ENCODE peak calls at places on chromosomes 12 and 14, in ten cellular contexts. A is CD8-positive, alpha-beta T cell; Q is AG10803; P is AG09309; R is astrocyte of the spinal cord; S is ovary; G is cardiac fibroblast; L is PC-3; F is pancreas; M is prostate gland. V is an unnamed sample.

GRCh38 chr14:85063747-85064146 is 466.2 kb upstream of the FLRT2 start:
- DNase-seq in A (no peak), Q (no peak), P (no peak), R (no peak), S (no peak), G (no peak), L (no peak), F (no peak), M (no peak), V (no peak)

GRCh38 chr12:93518725-93519124 is 51.4 kb downstream of the MRPL42 start:
- DNase-seq in A (no peak), Q (peak), P (peak), R (peak), S (no peak), G (peak), L (peak), F (no peak), M (no peak), V (no peak)

GRCh38 chr12:2451497-2451896 is 343.3 kb upstream of the FKBP4 start:
- DNase-seq in A (no peak), Q (no peak), P (no peak), R (no peak), S (no peak), G (no peak), L (no peak), F (no peak), M (no peak), V (no peak)

GRCh38 chr12:120653611-120654010 is 13.2 kb downstream of the CABP1 start:
- DNase-seq in A (no peak), Q (no peak), P (no peak), R (no peak), S (no peak), G (no peak), L (no peak), F (no peak), M (no peak), V (no peak)

GRCh38 chr12:129844662-129845061 is 59.2 kb downstream of the TMEM132D start:
- DNase-seq in A (no peak), Q (no peak), P (no peak), R (peak), S (no peak), G (no peak), L (no peak), F (no peak), M (no peak), V (peak)

GRCh38 chr12:99476956-99477355 is 170.6 kb upstream of the GARIN6 start:
- DNase-seq in A (no peak), Q (no peak), P (no peak), R (no peak), S (no peak), G (no peak), L (no peak), F (no peak), M (no peak), V (no peak)

GRCh38 chr12:108634225-108634795 is 616 bp upstream of the SELPLG start:
- DNase-seq in A (peak), Q (no peak), P (no peak), R (no peak), S (no peak), G (no peak), L (peak), F (peak), M (no peak), V (no peak)

GRCh38 chr12:127381681-127382080 is 885.3 kb upstream of the TMEM132C start:
- DNase-seq in A (no peak), Q (peak), P (no peak), R (peak), S (no peak), G (peak), L (peak), F (no peak), M (no peak), V (no peak)

GRCh38 chr12:6788972-6789905 is at the start of gene CD4:
- DNase-seq in A (no peak), Q (no peak), P (no peak), R (no peak), S (no peak), G (no peak), L (no peak), F (no peak), M (no peak), V (no peak)

GRCh38 chr14:24695265-24696241 is 61.6 kb upstream of the GZMB start:
- DNase-seq in A (no peak), Q (no peak), P (no peak), R (no peak), S (no peak), G (no peak), L (no peak), F (no peak), M (no peak), V (no peak)

GRCh38 chr12:111997300-111997699 is 15.7 kb downstream of the TMEM116 start:
- DNase-seq in A (no peak), Q (no peak), P (no peak), R (no peak), S (no peak), G (no peak), L (no peak), F (no peak), M (no peak), V (no peak)

GRCh38 chr12:130787041-130787440 is 52.0 kb downstream of the STX2 start:
- DNase-seq in A (no peak), Q (no peak), P (no peak), R (no peak), S (no peak), G (no peak), L (no peak), F (no peak), M (no peak), V (no peak)

GRCh38 chr14:36313898-36314297 is 6.5 kb downstream of the MBIP start:
- DNase-seq in A (no peak), Q (no peak), P (no peak), R (no peak), S (no peak), G (no peak), L (peak), F (no peak), M (no peak), V (no peak)

GRCh38 chr12:44159870-44160269 is 324.0 kb downstream of the TMEM117 start:
- DNase-seq in A (no peak), Q (no peak), P (no peak), R (no peak), S (no peak), G (no peak), L (no peak), F (no peak), M (no peak), V (no peak)

GRCh38 chr12:96421014-96421413 is 20.8 kb upstream of the CDK17 start:
- DNase-seq in A (no peak), Q (no peak), P (no peak), R (no peak), S (no peak), G (no peak), L (no peak), F (no peak), M (no peak), V (no peak)

GRCh38 chr14:98177551-98177950 is 1094.4 kb downstream of the BCL11B start:
- DNase-seq in A (no peak), Q (no peak), P (no peak), R (no peak), S (no peak), G (no peak), L (no peak), F (no peak), M (no peak), V (no peak)

GRCh38 chr14:21496453-21496852 is 14.7 kb downstream of the METTL3 start:
- DNase-seq in A (no peak), Q (peak), P (no peak), R (no peak), S (no peak), G (peak), L (no peak), F (no peak), M (no peak), V (no peak)

GRCh38 chr14:104795781-104796681 is 483 bp upstream of the AKT1 start:
- DNase-seq in A (peak), Q (peak), P (no peak), R (no peak), S (peak), G (peak), L (peak), F (peak), M (no peak), V (no peak)

GRCh38 chr14:85333313-85333712 is 196.6 kb upstream of the FLRT2 start:
- DNase-seq in A (no peak), Q (peak), P (no peak), R (peak), S (no peak), G (peak), L (peak), F (no peak), M (no peak), V (no peak)

GRCh38 chr14:99271288-99271941 is 582 bp downstream of the BCL11B start:
- DNase-seq in A (no peak), Q (no peak), P (no peak), R (no peak), S (no peak), G (no peak), L (no peak), F (no peak), M (no peak), V (no peak)
- H3K4me3 ChIP-seq in A (peak), Q (peak), P (peak), R (peak), S (peak), G (peak), L (peak), F (peak), M (peak), V (peak)

GRCh38 chr12:3469711-3470110 is 21.3 kb upstream of the PRMT8 start:
- DNase-seq in A (no peak), Q (no peak), P (no peak), R (no peak), S (no peak), G (no peak), L (no peak), F (no peak), M (no peak), V (no peak)

GRCh38 chr12:3464561-3464960 is 26.4 kb upstream of the PRMT8 start:
- DNase-seq in A (no peak), Q (no peak), P (no peak), R (no peak), S (no peak), G (no peak), L (peak), F (no peak), M (no peak), V (no peak)

GRCh38 chr12:3468329-3468728 is 22.7 kb upstream of the PRMT8 start:
- DNase-seq in A (no peak), Q (no peak), P (no peak), R (no peak), S (no peak), G (no peak), L (no peak), F (no peak), M (no peak), V (no peak)

GRCh38 chr12:3461391-3461790 is 29.6 kb upstream of the PRMT8 start:
- DNase-seq in A (no peak), Q (no peak), P (no peak), R (peak), S (no peak), G (no peak), L (no peak), F (no peak), M (no peak), V (no peak)

DNA sequence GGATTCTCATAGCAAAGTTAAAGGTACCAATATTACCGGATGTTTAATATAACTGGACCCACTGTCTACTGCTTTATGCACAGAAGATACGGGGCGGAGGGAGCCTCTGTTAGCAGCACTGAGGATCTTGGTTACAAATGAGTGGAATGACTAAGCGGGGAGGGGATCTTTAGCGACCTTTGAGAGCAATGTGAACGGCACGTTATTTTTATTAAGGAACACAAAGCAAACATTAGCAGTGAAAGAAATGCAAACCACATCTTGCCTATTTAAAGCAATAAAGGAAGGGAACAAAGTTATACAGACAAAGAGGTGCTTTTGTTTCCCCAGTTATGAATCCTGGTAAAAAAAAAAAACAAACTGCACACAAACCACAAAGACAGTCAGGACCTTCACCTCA is 27.1 kb upstream of the PRMT8 start:
- DNase-seq in A (no peak), Q (no peak), P (no peak), R (peak), S (no peak), G (no peak), L (peak), F (no peak), M (no peak), V (no peak)
- TF ChIP-seq CTCF in A (no peak), Q (no peak), P (no peak), R (no peak), S (no peak), G (no peak), L (no peak), F (no peak), M (no peak), V (no peak)

GRCh38 chr14:76947078-76947837 is 81.2 kb downstream of the IRF2BPL start:
- DNase-seq in A (peak), Q (peak), P (peak), R (peak), S (peak), G (peak), L (peak), F (peak), M (peak), V (peak)
- H3K4me3 ChIP-seq in A (no peak), Q (no peak), P (no peak), R (no peak), S (no peak), G (no peak), L (no peak), F (no peak), M (no peak), V (no peak)

GRCh38 chr14:93734086-93734822 is 54.0 kb downstream of the PRIMA1 start:
- DNase-seq in A (no peak), Q (no peak), P (no peak), R (no peak), S (no peak), G (no peak), L (no peak), F (no peak), M (no peak), V (no peak)

GRCh38 chr14:93737574-93737973 is 50.7 kb downstream of the PRIMA1 start:
- DNase-seq in A (no peak), Q (no peak), P (no peak), R (no peak), S (no peak), G (no peak), L (no peak), F (no peak), M (no peak), V (no peak)

GRCh38 chr14:93733646-93734045 is 54.6 kb downstream of the PRIMA1 start:
- DNase-seq in A (no peak), Q (no peak), P (no peak), R (no peak), S (no peak), G (no peak), L (no peak), F (no peak), M (no peak), V (no peak)

GRCh38 chr14:93734961-93735360 is 53.3 kb downstream of the PRIMA1 start:
- DNase-seq in A (no peak), Q (no peak), P (no peak), R (no peak), S (no peak), G (no peak), L (no peak), F (no peak), M (no peak), V (no peak)

GRCh38 chr14:93736378-93737014 is 51.8 kb downstream of the PRIMA1 start:
- DNase-seq in A (no peak), Q (no peak), P (no peak), R (no peak), S (no peak), G (no peak), L (peak), F (no peak), M (no peak), V (no peak)
- TF ChIP-seq CTCF in A (no peak), Q (peak), P (peak), R (no peak), S (no peak), G (no peak), L (peak), F (no peak), M (no peak), V (peak)

DNA sequence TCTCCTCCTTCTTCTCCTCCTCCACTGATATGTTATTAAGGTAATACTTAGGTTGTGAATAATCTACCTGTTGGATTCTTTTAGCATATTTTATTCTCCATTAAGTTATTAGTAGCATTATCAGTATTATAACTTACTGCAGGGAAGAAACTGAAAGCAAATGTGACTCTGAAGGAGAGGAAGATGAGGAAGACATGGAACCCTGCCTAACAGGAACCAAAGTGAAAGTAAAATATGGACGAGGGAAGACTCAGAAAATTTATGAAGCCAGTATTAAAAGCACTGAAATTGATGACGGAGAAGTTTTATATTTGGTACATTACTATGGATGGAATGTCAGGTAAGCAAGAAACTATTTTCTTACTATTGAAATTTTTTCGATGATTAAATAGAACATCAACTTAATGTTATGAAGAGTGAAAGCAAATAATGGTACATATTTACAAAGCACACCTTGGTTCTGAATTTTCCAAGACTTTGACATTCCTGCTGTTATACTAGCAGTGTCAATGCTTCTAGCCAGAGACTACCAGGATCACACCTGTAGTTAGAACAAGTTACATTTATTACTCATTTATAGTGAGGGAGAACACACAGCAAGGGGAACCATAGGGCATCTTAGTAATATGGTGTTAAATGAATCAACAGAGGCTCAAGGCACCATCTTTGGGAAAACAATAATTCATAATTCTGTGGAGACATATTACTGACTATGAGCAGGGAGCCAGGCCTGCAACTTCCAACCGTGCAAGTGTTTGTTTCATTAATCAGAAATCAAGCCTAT is 42.0 kb upstream of the TOMM20L start:
- DNase-seq in A (no peak), Q (peak), P (no peak), R (no peak), S (no peak), G (no peak), L (no peak), F (no peak), M (no peak), V (no peak)
- H3K4me3 ChIP-seq in A (no peak), Q (peak), P (no peak), R (no peak), S (peak), G (no peak), L (peak), F (no peak), M (peak), V (no peak)

GRCh38 chr12:113364698-113365097 is 6.3 kb downstream of the PLBD2 start:
- DNase-seq in A (no peak), Q (no peak), P (no peak), R (no peak), S (no peak), G (no peak), L (no peak), F (no peak), M (no peak), V (no peak)

GRCh38 chr12:113361574-113362370 is 3.4 kb downstream of the PLBD2 start:
- DNase-seq in A (no peak), Q (peak), P (peak), R (no peak), S (peak), G (no peak), L (no peak), F (no peak), M (no peak), V (no peak)

GRCh38 chr12:113358381-113359132 is at the start of gene PLBD2:
- DNase-seq in A (peak), Q (peak), P (peak), R (peak), S (peak), G (peak), L (peak), F (peak), M (peak), V (peak)

GRCh38 chr12:113359133-113359938 is 949 bp downstream of the PLBD2 start:
- DNase-seq in A (no peak), Q (peak), P (no peak), R (no peak), S (peak), G (peak), L (peak), F (no peak), M (peak), V (no peak)

DNA sequence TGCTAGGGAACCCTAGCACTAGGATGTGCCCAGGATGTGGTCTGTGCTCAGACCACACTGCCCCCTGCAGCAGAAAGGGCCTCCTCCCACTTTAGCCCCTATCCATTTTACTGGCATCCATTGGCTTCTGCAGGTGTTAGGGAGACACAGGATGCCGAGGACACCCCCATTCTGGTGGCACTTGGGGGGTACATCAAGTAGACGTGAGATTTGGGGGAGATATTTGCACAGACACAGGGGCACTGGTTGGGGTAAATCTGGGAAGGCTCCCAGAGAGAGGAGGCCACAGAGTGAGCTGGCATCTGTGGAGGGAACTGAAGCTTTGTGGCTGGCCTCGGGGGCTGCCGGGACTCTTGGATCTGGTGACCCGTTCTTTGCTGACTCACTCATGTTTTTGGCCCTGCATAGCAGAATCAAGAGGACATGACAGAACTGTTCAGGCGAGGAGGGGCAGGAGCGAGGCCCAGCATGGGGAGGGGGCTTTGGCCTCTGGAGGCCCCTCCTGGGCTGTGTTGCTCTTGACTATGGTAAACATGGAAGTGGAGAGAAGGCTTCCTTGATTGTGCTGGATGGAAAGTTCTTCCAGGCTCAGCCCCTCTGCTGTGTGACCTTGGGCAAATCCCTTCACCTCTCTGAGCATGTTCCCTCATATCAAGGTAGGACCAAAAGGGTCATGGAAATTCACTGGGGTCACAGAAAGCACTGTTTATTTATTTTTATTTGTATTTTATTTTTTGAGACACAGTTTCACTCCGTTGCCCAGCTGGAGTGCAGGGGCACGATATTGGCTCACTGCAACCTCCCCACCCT is 1.8 kb downstream of the PLBD2 start:
- DNase-seq in A (no peak), Q (peak), P (no peak), R (no peak), S (peak), G (peak), L (peak), F (no peak), M (no peak), V (no peak)
- TF ChIP-seq CTCF in A (no peak), Q (peak), P (no peak), R (peak), S (no peak), G (peak), L (peak), F (no peak), M (no peak), V (peak)

GRCh38 chr12:87656311-87656710 is 372.9 kb downstream of the C12orf50 start:
- DNase-seq in A (no peak), Q (no peak), P (no peak), R (no peak), S (no peak), G (no peak), L (no peak), F (no peak), M (no peak), V (no peak)

GRCh38 chr12:87661770-87662402 is 367.3 kb downstream of the C12orf50 start:
- DNase-seq in A (no peak), Q (no peak), P (no peak), R (no peak), S (no peak), G (no peak), L (peak), F (no peak), M (no peak), V (no peak)

GRCh38 chr12:87660987-87661769 is 368.0 kb downstream of the C12orf50 start:
- DNase-seq in A (no peak), Q (no peak), P (no peak), R (no peak), S (no peak), G (no peak), L (no peak), F (no peak), M (no peak), V (peak)
- H3K4me3 ChIP-seq in A (no peak), Q (no peak), P (no peak), R (no peak), S (peak), G (no peak), L (peak), F (peak), M (no peak), V (no peak)

DNA sequence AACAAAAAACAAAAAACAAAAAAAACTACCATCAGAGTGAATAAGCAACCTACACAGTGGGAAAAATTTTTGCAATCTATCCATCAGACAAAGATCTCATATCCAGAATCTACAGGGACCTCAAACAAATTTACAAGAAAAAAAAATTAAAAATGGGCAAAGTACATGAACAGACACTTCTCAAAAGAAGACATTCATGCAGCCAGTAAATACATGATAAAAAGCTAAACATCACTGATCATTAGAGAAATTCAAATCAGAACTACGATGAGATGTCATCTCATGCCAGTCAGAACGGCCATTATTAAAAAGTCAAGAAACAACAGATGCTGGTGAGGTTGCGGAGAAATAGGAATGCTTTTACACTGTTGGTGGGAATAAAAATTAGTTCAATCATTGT is 466.5 kb upstream of the ATXN7L3B start:
- DNase-seq in A (no peak), Q (no peak), P (no peak), R (no peak), S (no peak), G (no peak), L (no peak), F (no peak), M (no peak), V (no peak)
- TF ChIP-seq CTCF in A (no peak), Q (no peak), P (no peak), R (no peak), S (no peak), G (no peak), L (no peak), F (no peak), M (no peak), V (no peak)

V was measured in astrocyte of the cerebellum.